ENCODE peak calls at places on chromosomes 4 and X, in four cellular contexts. W is tibial nerve, H is heart left ventricle, G is mucosa of descending colon. T is an unnamed sample. For H3K9me3 and H3K4me1, the result is how much of the 10 kb centered on the place peaks cover.

GRCh38 chr4:67207941-67208441 is 337.3 kb downstream of the CENPC start:
- DNase-seq in H (no peak), G (no peak), W (no peak), T (no peak)

GRCh38 chr4:150224896-150225591 is 146.8 kb downstream of the DCLK2 start:
- DNase-seq in G (no peak), H (no peak), W (no peak), T (no peak)

GRCh38 chr4:123556526-123556925 is 159.9 kb downstream of the SPRY1 start:
- DNase-seq in H (no peak), G (no peak), W (no peak), T (no peak)

GRCh38 chrX:41327359-41327758 is 6.6 kb upstream of the DDX3X start:
- DNase-seq in H (no peak), G (no peak), W (no peak), T (no peak)

GRCh38 chr4:139900964-139901376 is 235.4 kb downstream of the MGST2 start:
- DNase-seq in G (no peak), H (no peak), W (no peak), T (no peak)

GRCh38 chrX:11461181-11462001 is 168.2 kb downstream of the AMELX start:
- DNase-seq in G (no peak), H (no peak), W (no peak), T (no peak)

GRCh38 chr4:87103086-87103485 is 117.3 kb downstream of the KLHL8 start:
- DNase-seq in G (no peak), H (no peak), W (no peak), T (no peak)

GRCh38 chr4:165600959-165601674 is 222.3 kb downstream of the CPE start:
- DNase-seq in H (no peak), W (no peak), G (no peak), T (no peak)

GRCh38 chr4:11468901-11469300 is 40.2 kb upstream of the HS3ST1 start:
- DNase-seq in G (no peak), W (no peak), H (no peak), T (no peak)

GRCh38 chr4:82905205-82905604 is 4.7 kb downstream of the THAP9 start:
- DNase-seq in H (no peak), G (no peak), W (no peak), T (no peak)

GRCh38 chr4:15244354-15244753 is 183.5 kb upstream of the C1QTNF7 start:
- DNase-seq in W (no peak), H (no peak), G (no peak), T (no peak)

GRCh38 chr4:142549726-142550463 is 296.2 kb downstream of the INPP4B start:
- DNase-seq in H (no peak), G (no peak), W (no peak), T (no peak)

GRCh38 chr4:108774809-108775530 is 12.1 kb upstream of the ETNPPL start:
- DNase-seq in H (peak), W (no peak), G (no peak), T (no peak)

GRCh38 chr4:101824500-101824899 is 34.0 kb downstream of the BANK1 start:
- DNase-seq in H (no peak), W (no peak), G (no peak), T (no peak)

GRCh38 chr4:189124149-189124758 is 816.4 kb upstream of the FRG1 start:
- DNase-seq in H (no peak), W (peak), G (no peak), T (peak)

GRCh38 chrX:101136235-101136634 is 38.2 kb downstream of the CENPI start:
- DNase-seq in W (no peak), H (no peak), G (no peak), T (no peak)

GRCh38 chr4:151331276-151332042 is 6.1 kb upstream of the SH3D19 start:
- DNase-seq in H (no peak), G (no peak), W (no peak), T (no peak)
- H3K4me3 ChIP-seq in H (no peak), G (no peak), W (no peak), T (no peak)

DNA sequence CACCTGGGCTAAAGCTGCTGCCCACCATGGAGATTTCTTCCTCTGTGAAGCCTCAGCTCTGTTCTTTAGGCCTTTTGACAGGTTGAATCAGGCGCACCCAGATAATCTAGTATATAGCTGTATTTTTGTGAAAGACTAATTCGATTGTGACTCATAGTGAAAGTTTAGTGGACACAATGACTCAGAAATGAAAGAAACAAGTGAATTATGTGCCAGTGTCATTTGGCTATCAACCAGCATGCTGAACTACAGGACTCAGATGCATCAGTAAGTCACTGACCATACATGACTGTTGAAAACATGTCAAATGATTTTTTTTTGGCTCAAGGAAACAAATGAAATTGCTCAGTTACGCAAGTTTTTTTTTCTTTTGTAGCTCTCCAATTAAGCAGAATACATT is 425.4 kb downstream of the SLITRK2 start:
- DNase-seq in H (no peak), G (no peak), W (no peak), T (no peak)
- H3K9me3 ChIP-seq in H (under half), G (under half), W (under half), T (under half)

GRCh38 chrX:107674480-107675364 is 46.4 kb downstream of the PRPS1 start:
- DNase-seq in G (peak), W (peak), H (peak), T (no peak)
- H3K4me1 ChIP-seq in G (under half), W (under half), H (under half), T (under half)

DNA sequence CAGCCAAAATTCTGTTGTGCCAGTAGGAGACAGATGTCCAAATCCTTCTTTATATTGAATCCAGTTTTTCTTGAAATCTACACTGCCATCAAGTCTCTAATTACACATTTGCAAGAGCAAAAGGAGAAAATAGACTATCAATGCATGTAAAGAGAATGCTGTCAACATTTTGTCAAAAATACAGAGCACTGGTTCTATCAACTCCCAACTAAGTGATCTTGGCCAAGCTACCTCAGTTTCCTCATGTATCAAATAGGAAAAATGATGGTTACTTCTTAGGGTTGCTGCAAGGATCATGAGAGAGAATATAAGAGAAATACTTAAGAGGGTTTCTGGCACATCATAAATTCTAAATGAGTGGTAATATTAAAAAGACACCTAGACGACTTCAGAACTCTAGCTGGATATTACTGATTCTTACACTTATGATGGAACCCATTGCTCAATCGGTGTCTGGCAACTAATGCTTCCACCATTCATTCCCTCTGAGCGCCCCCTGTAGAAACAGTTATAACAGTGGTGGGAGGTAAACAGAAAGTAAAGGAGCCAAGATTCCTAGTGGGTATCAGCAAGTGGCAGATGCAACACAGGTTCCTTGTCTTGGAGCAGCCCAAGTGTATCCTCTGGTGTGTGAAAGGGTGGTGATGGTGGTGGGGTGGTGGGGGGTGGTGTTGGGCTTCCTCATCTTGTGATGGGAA is 3.8 kb downstream of the FGG start:
- DNase-seq in H (no peak), G (no peak), W (no peak), T (no peak)
- H3K4me3 ChIP-seq in H (no peak), G (no peak), W (no peak), T (no peak)

GRCh38 chr4:71830-72229 is 18.7 kb downstream of the ZNF595 start:
- DNase-seq in W (no peak), G (no peak), H (no peak), T (no peak)
- H3K9me3 ChIP-seq in W (half or more), G (half or more), H (half or more), T (under half)

DNA sequence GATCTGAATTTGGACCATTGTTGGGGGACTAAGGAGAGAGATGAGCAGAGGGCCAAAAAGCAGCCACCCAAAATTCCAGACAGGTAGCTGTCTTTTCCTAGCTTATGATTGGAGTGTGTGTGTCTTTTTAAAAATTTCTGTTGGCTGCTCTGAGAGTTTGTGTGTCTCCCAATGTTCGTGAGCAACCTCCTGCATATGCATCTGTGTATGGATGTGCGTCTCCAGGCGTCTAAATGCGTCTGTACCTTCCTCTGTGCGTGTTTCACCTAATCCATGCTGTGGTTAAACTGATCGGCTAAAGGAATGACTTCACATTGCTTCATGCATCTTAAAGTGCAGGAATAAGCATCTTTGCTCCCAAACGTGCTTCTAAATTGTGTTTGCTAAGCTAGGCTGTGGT is 65.5 kb upstream of the LAS1L start:
- DNase-seq in G (no peak), W (no peak), H (no peak), T (no peak)
- H3K4me1 ChIP-seq in G (under half), W (under half), H (under half), T (under half)

GRCh38 chrX:154733072-154733425 is 17.8 kb downstream of the GAB3 start:
- DNase-seq in G (no peak), H (no peak), W (no peak), T (peak)

GRCh38 chrX:154731203-154731602 is 19.7 kb downstream of the GAB3 start:
- DNase-seq in H (no peak), W (no peak), G (no peak), T (no peak)

GRCh38 chrX:154732421-154733071 is 18.3 kb downstream of the GAB3 start:
- DNase-seq in H (no peak), W (no peak), G (no peak), T (no peak)

GRCh38 chrX:154730271-154730883 is 20.5 kb downstream of the GAB3 start:
- DNase-seq in G (no peak), H (peak), W (no peak), T (no peak)

GRCh38 chrX:154731881-154732280 is 19.0 kb downstream of the GAB3 start:
- DNase-seq in W (no peak), G (no peak), H (no peak), T (no peak)
- H3K4me3 ChIP-seq in W (no peak), G (no peak), H (no peak), T (no peak)

GRCh38 chr4:40306991-40307390 is 28.1 kb upstream of the CHRNA9 start:
- DNase-seq in G (no peak), H (no peak), W (no peak), T (no peak)
- H3K9me3 ChIP-seq in G (under half), H (under half), W (under half), T (under half)

DNA sequence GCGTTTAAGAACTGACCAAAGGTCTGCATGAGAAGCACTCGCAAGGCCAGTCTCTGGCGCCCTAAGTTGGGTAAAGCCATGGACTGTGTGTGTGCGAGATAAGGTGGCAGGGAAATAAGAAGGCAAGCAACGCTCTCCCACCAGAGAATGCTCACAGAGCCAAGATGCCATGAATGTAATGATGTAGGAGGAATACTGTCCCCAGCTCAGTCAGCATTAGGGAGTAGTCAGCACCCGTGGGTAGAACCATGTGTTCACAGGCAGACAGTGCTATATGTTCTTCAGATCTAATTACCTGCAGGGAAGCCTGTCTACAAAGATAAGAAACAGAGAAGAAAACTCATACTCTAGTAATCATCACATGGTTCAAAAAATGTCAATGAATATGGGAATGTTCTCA is 68.8 kb downstream of the SEC24D start:
- DNase-seq in G (no peak), W (no peak), H (no peak), T (no peak)
- H3K4me1 ChIP-seq in G (under half), W (under half), H (half or more), T (under half)